ENCODE peak calls at places on chromosomes 5 and 9, in six cellular contexts. B is heart right ventricle, M is spleen, V is AG09309, J is fibroblast of mammary gland, O is IMR-90. Z is an unnamed sample.

GRCh38 chr5:95403996-95404395 is 12.8 kb downstream of the FAM81B start:
- DNase-seq in V (no peak), J (peak), M (no peak), O (no peak), B (no peak), Z (no peak)

GRCh38 chr9:6413365-6414263 is 615 bp downstream of the UHRF2 start:
- DNase-seq in J (peak), O (no peak), M (peak), V (no peak), B (peak), Z (peak)

GRCh38 chr5:102911973-102912372 is 156.9 kb downstream of the PAM start:
- DNase-seq in O (peak), B (no peak), J (peak), V (peak), M (no peak), Z (peak)

GRCh38 chr5:73066466-73066865 is 53.9 kb upstream of the TMEM171 start:
- DNase-seq in O (peak), V (no peak), B (no peak), J (peak), M (no peak), Z (peak)

GRCh38 chr5:113017891-113018635 is 41.5 kb downstream of the DCP2 start:
- DNase-seq in M (no peak), J (no peak), V (no peak), O (no peak), B (no peak), Z (no peak)

GRCh38 chr5:73528248-73528647 is 30.0 kb downstream of the BTF3 start:
- DNase-seq in O (no peak), M (no peak), J (no peak), B (no peak), V (no peak), Z (no peak)

GRCh38 chr9:132787748-132788159 is 90.3 kb downstream of the AK8 start:
- DNase-seq in O (no peak), V (no peak), J (no peak), B (no peak), M (no peak), Z (no peak)

GRCh38 chr5:102815560-102816324 is 60.6 kb downstream of the PAM start:
- DNase-seq in M (no peak), O (no peak), J (peak), V (no peak), B (no peak), Z (no peak)

GRCh38 chr9:2691212-2691611 is 26.1 kb upstream of the KCNV2 start:
- DNase-seq in V (no peak), J (peak), B (no peak), O (no peak), M (no peak), Z (peak)

GRCh38 chr5:149543361-149544198 is 7.7 kb downstream of the CSNK1A1 start:
- DNase-seq in M (no peak), J (no peak), O (no peak), B (no peak), V (no peak), Z (no peak)

GRCh38 chr5:39225405-39226099 is 6.2 kb upstream of the FYB1 start:
- DNase-seq in J (no peak), V (no peak), M (no peak), B (no peak), O (no peak), Z (no peak)

GRCh38 chr5:9239071-9239470 is 306.8 kb downstream of the SEMA5A start:
- DNase-seq in O (peak), J (peak), V (peak), M (no peak), B (no peak), Z (peak)

GRCh38 chr5:31054436-31054835 is 139.1 kb upstream of the CDH6 start:
- DNase-seq in J (no peak), M (no peak), B (no peak), V (no peak), O (peak), Z (no peak)

GRCh38 chr5:107826311-107827000 is 155.7 kb upstream of the EFNA5 start:
- DNase-seq in V (no peak), B (no peak), J (no peak), O (no peak), M (no peak), Z (no peak)

GRCh38 chr5:172747471-172747870 is 23.5 kb downstream of the DUSP1 start:
- DNase-seq in M (no peak), J (no peak), V (no peak), O (no peak), B (no peak), Z (no peak)

GRCh38 chr9:99506781-99507305 is 284.8 kb downstream of the SEC61B start:
- DNase-seq in V (no peak), J (no peak), O (no peak), M (no peak), B (no peak), Z (no peak)

GRCh38 chr5:132787076-132787475 is 10.0 kb upstream of the SEPTIN8 start:
- DNase-seq in M (no peak), V (no peak), B (no peak), J (peak), O (peak), Z (no peak)

GRCh38 chr9:32434892-32435291 is 50.4 kb downstream of the ACO1 start:
- DNase-seq in M (no peak), V (no peak), O (peak), J (no peak), B (no peak), Z (no peak)

GRCh38 chr9:119961774-119962408 is 592.7 kb upstream of the BRINP1 start:
- DNase-seq in M (no peak), B (no peak), O (peak), J (peak), V (no peak), Z (peak)

GRCh38 chr5:37424441-37424840 is 45.3 kb downstream of the WDR70 start:
- DNase-seq in B (no peak), M (no peak), V (no peak), J (no peak), O (no peak), Z (no peak)

DNA sequence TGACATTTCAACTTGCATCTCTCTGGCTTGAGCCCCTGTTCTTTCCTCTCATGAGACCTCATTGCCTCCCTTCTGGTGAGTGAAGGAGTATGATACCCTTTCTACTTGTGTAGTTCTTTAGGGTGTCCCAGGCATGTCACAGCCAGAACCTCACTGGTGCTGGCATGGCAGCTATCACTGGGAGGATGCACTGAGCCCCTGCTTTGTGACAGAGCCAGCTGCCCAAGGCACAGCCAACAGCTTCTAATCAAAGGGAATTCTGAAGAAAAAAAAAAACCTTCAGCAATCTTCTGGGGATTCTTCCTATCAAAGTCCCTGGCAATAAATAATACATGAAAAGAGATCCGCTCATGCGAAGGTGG is 652.6 kb upstream of the KLF4 start:
- DNase-seq in V (no peak), B (no peak), J (no peak), O (no peak), M (no peak), Z (no peak)
- H3K4me3 ChIP-seq in V (no peak), B (no peak), J (no peak), O (no peak), M (no peak), Z (no peak)

DNA sequence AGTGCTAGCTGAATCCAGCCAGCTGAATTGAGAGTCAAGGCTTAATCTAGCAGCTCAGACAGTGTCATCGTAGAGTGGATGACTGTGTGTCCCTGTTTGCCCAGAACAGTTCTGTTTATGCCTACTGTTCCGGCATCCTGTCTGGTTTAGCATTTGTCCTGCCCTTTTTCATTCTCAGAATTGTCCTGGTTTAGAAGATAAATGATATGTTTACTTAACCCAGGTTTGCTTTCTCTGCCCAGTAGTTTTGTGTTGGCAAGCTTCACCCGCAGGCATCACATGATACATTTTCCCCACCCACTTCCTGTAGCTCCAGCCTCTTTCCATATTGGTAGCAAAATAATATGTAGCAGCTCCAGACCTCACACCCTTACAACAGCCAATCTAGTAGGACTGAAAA is 41.2 kb upstream of the ZSWIM6 start:
- DNase-seq in J (no peak), M (no peak), O (no peak), B (no peak), V (no peak), Z (peak)
- TF ChIP-seq CTCF in J (no peak), M (no peak), O (no peak), B (no peak), V (no peak), Z (no peak)

GRCh38 chr5:106680330-106680729 is 990.4 kb downstream of the EFNA5 start:
- DNase-seq in O (no peak), V (no peak), J (no peak), M (no peak), B (no peak), Z (no peak)
- H3K4me3 ChIP-seq in O (no peak), V (no peak), J (no peak), M (no peak), B (peak), Z (peak)

GRCh38 chr5:69265931-69266330 is 31.2 kb downstream of the CDK7 start:
- DNase-seq in B (no peak), V (no peak), M (peak), O (no peak), J (no peak), Z (no peak)
- TF ChIP-seq CTCF in B (peak), V (peak), M (no peak), O (peak), J (peak), Z (peak)

DNA sequence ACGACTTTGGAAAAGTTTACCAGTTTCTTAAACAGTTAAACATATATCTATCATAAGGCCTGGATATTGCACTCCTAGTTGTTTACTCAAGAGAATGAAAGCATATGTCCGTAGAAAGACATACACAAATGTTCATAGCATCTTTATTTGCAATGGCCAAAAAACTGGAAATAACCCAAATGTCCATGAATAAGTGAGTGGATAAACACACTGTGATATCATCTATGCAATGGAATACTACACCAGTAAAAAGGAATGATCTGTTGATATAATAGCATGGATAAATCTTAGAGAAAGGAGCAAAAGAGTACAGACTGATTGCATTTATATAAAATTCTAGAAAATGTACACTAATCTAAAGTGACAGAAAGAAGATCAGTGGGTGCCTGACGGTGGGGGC is 28.0 kb upstream of the VCAN start:
- DNase-seq in B (no peak), V (no peak), O (peak), M (no peak), J (no peak), Z (peak)
- H3K4me3 ChIP-seq in B (no peak), V (no peak), O (no peak), M (no peak), J (no peak), Z (no peak)

GRCh38 chr5:89087128-89087527 is 204.1 kb upstream of the MEF2C start:
- DNase-seq in O (no peak), J (no peak), M (no peak), B (no peak), V (no peak), Z (no peak)
- TF ChIP-seq CTCF in O (no peak), J (no peak), M (no peak), B (no peak), V (no peak), Z (no peak)

GRCh38 chr5:34913072-34913471 is 2.2 kb downstream of the RAD1 start:
- DNase-seq in B (no peak), M (no peak), J (peak), V (peak), O (peak), Z (peak)
- H3K4me3 ChIP-seq in B (no peak), M (no peak), J (no peak), V (no peak), O (no peak), Z (peak)

GRCh38 chr5:1195439-1195838 is 6.0 kb upstream of the SLC6A19 start:
- DNase-seq in V (no peak), B (no peak), O (no peak), M (no peak), J (no peak), Z (no peak)

GRCh38 chr5:1197876-1198666 is 3.3 kb upstream of the SLC6A19 start:
- DNase-seq in J (no peak), V (no peak), B (no peak), O (no peak), M (no peak), Z (no peak)

GRCh38 chr5:1194378-1194777 is 7.0 kb upstream of the SLC6A19 start:
- DNase-seq in M (no peak), O (no peak), J (no peak), V (no peak), B (no peak), Z (no peak)

GRCh38 chr5:1196562-1196961 is 4.8 kb upstream of the SLC6A19 start:
- DNase-seq in M (no peak), J (no peak), B (no peak), O (no peak), V (no peak), Z (no peak)

DNA sequence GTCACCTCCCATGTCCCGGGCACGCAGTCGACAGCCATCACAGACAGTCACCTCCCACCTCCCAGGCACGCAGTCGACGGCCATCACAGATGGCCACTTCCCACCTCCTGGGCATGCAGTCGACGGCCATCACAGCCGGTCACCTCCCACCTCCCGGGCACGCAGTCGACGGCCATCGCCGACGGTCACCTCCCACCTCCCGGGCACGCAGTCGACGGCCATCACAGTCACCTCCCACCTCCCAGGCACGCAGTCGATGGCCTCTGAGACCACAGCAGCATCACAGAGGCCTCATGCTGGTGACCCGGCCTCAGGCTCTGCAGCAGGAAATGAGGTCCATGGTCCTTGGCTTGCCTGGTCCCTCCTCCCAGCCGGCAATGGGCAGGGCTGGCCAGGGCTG is 5.5 kb upstream of the SLC6A19 start:
- DNase-seq in O (no peak), J (no peak), B (no peak), M (no peak), V (no peak), Z (no peak)
- TF ChIP-seq CTCF in O (no peak), J (no peak), B (no peak), M (no peak), V (no peak), Z (no peak)